ENCODE peak calls at places on chromosomes 3 and 15, in four cellular contexts. E, D, L and U are unnamed samples.
A peak's percentile ranks its signal among the peaks of the same experiment; 100 is the strongest.

GRCh38 chr3:52498134-52499054 is 3.3 kb downstream of the STAB1 start:
- DNase-seq in E (no peak), D (no peak), L (no peak), U (no peak)

GRCh38 chr3:18988619-18989229 is 159.6 kb upstream of the KCNH8 start:
- DNase-seq in E (no peak), D (peak; percentile 80), L (no peak), U (peak; percentile 42)

GRCh38 chr3:46628980-46629379 is 16.7 kb downstream of the FAM240A start:
- DNase-seq in E (no peak), D (no peak), L (no peak), U (no peak)

GRCh38 chr3:127035672-127036071 is 52.8 kb downstream of the PLXNA1 start:
- DNase-seq in E (peak; percentile 97), D (no peak), L (peak; percentile 95), U (no peak)

GRCh38 chr15:70149667-70150404 is 52.1 kb upstream of the TLE3 start:
- DNase-seq in E (no peak), D (no peak), L (no peak), U (no peak)

GRCh38 chr15:48940508-48940907 is 23.2 kb downstream of the SHC4 start:
- DNase-seq in E (no peak), D (no peak), L (no peak), U (no peak)

GRCh38 chr3:188832961-188833615 is 338.7 kb upstream of the TPRG1 start:
- DNase-seq in E (no peak), D (peak; percentile 48), L (no peak), U (no peak)

GRCh38 chr15:77901921-77902750 is 175.4 kb downstream of the TBC1D2B start:
- DNase-seq in E (no peak), D (peak; percentile 37), L (no peak), U (peak; percentile 68)

GRCh38 chr15:99909914-99910313 is 176.7 kb upstream of the LYSMD4 start:
- DNase-seq in E (no peak), D (peak; percentile 69), L (no peak), U (peak; percentile 83)

GRCh38 chr15:48494646-48495045 is 150.9 kb downstream of the FBN1 start:
- DNase-seq in E (no peak), D (no peak), L (no peak), U (no peak)

GRCh38 chr15:68962464-68962863 is 32.1 kb downstream of the SPESP1 start:
- DNase-seq in E (no peak), D (no peak), L (no peak), U (no peak)

GRCh38 chr3:98602078-98602678 is 8.8 kb upstream of the CPOX start:
- DNase-seq in E (peak; percentile 57), D (peak; percentile 74), L (peak; percentile 71), U (peak; percentile 33)

GRCh38 chr3:5613580-5613979 is 426.1 kb downstream of the EDEM1 start:
- DNase-seq in E (no peak), D (no peak), L (no peak), U (no peak)

GRCh38 chr15:39623550-39623931 is 42.7 kb downstream of the THBS1 start:
- DNase-seq in E (peak; percentile 54), D (no peak), L (no peak), U (no peak)

GRCh38 chr15:73872370-73872769 is 994 bp upstream of the TBC1D21 start:
- DNase-seq in E (no peak), D (no peak), L (no peak), U (no peak)

GRCh38 chr3:101676219-101676764 is 640 bp downstream of the ZBTB11 start:
- DNase-seq in E (peak; percentile 93), D (peak; percentile 98), L (peak; percentile 96), U (peak; percentile 98)

GRCh38 chr3:195715583-195716266 is 5.1 kb upstream of the MUC20 start:
- DNase-seq in E (peak; percentile 86), D (no peak), L (no peak), U (peak; percentile 29)

GRCh38 chr15:41513282-41514227 is at the start of gene LTK:
- DNase-seq in E (peak; percentile 34), D (peak; percentile 78), L (no peak), U (peak; percentile 89)

GRCh38 chr3:68817243-68817642 is 115.1 kb downstream of the TAFA4 start:
- DNase-seq in E (no peak), D (no peak), L (no peak), U (no peak)

GRCh38 chr15:49044761-49045571 is 1.3 kb downstream of the SECISBP2L start:
- DNase-seq in E (peak; percentile 4), D (no peak), L (no peak), U (no peak)

GRCh38 chr15:92510163-92510882 is 116.6 kb downstream of the ST8SIA2 start:
- DNase-seq in E (peak; percentile 63), D (peak; percentile 92), L (no peak), U (peak; percentile 43)

GRCh38 chr15:28892789-28893610 is 7.2 kb downstream of the APBA2 start:
- DNase-seq in E (no peak), D (no peak), L (no peak), U (no peak)

GRCh38 chr3:177359601-177360357 is 162.5 kb upstream of the TBL1XR1 start:
- DNase-seq in E (peak; percentile 99), D (peak; percentile 99), L (peak; percentile 98), U (peak; percentile 94)

GRCh38 chr3:73061416-73061815 is at the start of gene EBLN2:
- DNase-seq in E (no peak), D (no peak), L (no peak), U (no peak)

GRCh38 chr15:34782901-34783300 is 12.4 kb downstream of the ACTC1 start:
- DNase-seq in E (peak; percentile 19), D (no peak), L (no peak), U (no peak)

GRCh38 chr15:31260646-31261265 is 65.9 kb upstream of the KLF13 start:
- DNase-seq in E (no peak), D (no peak), L (peak; percentile 23), U (no peak)

GRCh38 chr3:127784865-127785710 is 37.2 kb downstream of the MGLL start:
- DNase-seq in E (peak; percentile 65), D (no peak), L (no peak), U (peak; percentile 57)

GRCh38 chr3:178562869-178563232 is 26.6 kb downstream of the KCNMB2 start:
- DNase-seq in E (no peak), D (no peak), L (no peak), U (no peak)

GRCh38 chr3:182182531-182182968 is 470.8 kb downstream of the SOX2 start:
- DNase-seq in E (no peak), D (no peak), L (no peak), U (no peak)

GRCh38 chr3:72951259-72951722 is 45.3 kb upstream of the PPP4R2 start:
- DNase-seq in E (no peak), D (no peak), L (no peak), U (no peak)

GRCh38 chr3:45223889-45224730 is 2.0 kb downstream of the TMEM158 start:
- DNase-seq in E (no peak), D (no peak), L (no peak), U (no peak)
- H3K4me3 ChIP-seq in E (no peak overlapping the region), D (peak overlapping the region; percentile 88), L (peak overlapping the region; percentile 32), U (peak overlapping the region; percentile 55)

GRCh38 chr3:133644768-133645167 is 17.0 kb downstream of the TOPBP1 start:
- DNase-seq in E (no peak), D (no peak), L (no peak), U (no peak)

GRCh38 chr3:133649486-133650068 is 12.2 kb downstream of the TOPBP1 start:
- DNase-seq in E (no peak), D (no peak), L (no peak), U (no peak)

GRCh38 chr3:133641254-133641653 is 20.5 kb downstream of the TOPBP1 start:
- DNase-seq in E (no peak), D (no peak), L (no peak), U (no peak)

GRCh38 chr3:133643611-133644010 is 18.1 kb downstream of the TOPBP1 start:
- DNase-seq in E (no peak), D (no peak), L (no peak), U (no peak)
- H3K36me3 ChIP-seq in E (peaks cover 4% of the 10 kb centered on the region), D (peaks cover 42% of the 10 kb centered on the region), L (peaks cover 28% of the 10 kb centered on the region), U (peaks cover 12% of the 10 kb centered on the region)

DNA sequence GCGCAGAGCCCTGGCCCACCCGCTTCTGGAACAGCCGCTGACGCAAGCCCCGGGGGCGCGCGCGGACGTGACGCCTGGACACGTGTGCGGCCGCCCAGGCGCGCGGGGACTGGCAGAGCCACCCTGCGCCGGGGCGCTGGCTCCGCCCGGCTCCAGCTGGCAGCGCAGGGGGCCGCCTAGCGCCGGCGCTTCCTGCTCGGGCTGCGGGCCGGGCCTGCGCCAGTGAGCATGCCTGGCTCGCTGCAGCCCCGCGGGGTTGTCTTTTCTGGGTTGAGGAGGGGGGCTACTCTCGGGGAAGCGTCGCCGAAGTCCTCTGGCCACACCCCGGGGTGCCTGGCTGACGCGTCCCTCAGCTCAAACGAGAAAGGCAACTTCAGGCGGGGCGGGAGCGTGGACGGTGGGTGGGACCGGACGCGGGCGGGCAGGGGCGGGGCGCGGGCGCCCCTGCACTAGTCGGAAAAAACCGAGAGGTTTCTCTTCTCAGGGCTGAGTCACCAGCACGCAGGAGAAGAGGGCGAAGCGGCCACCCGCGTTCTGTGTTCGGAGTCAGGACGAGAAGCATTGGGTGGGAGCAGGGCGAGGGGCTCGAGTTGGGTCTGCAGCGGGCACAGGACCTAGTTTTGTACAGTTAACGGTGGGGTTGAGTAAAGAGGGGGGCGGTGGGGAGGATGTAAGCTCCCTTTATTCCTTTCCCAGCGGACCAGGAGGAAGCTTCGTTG is at the start of gene SIAH2:
- DNase-seq in E (peak; percentile 94), D (peak; percentile 83), L (peak; percentile 97), U (peak; percentile 92)
- H3K27me3 ChIP-seq in E (no peaks in the 10 kb centered on the region), D (peaks cover 45% of the 10 kb centered on the region), L (no peaks in the 10 kb centered on the region), U (peaks cover 6% of the 10 kb centered on the region)

DNA sequence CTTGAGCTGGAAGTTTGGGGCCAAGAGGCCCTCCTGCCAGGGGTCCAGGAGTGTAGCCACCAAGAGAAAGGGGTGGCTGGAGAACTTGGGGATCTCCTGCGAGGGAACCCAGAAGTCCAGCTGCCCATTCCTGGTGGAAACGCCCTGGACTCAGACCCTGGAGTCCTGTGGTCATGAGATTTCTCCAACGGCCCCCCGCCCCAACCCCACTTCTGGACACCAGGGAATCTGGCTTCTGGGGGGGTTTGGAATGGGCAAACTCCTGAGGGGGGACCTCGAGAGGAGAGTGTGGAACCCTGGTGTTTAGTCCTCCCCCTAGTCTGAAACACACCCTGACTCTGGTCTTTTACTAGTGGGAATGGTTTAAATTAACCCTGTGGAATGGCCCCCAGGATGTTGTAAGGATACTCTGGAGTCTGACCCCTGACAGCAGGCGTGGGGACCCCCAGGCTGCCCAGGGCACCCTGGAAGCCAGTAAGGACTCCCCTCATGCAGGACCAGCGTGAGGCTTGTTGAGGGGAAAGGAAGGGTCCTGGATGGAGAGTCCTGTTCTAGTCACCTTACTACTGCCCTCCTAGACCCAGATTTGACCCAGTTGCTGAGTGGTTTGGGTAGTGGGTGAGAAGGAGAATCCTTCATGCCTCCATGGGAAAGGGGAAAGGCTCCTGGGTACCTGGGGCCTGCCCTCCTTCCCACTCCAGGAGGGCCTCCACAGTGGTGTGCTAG is 540 bp downstream of the KLHDC8B start:
- DNase-seq in E (no peak), D (no peak), L (no peak), U (no peak)
- H3K4me3 ChIP-seq in E (peak overlapping the region; percentile 62), D (peak overlapping the region; percentile 85), L (peak overlapping the region; percentile 59), U (peak overlapping the region; percentile 62)

DNA sequence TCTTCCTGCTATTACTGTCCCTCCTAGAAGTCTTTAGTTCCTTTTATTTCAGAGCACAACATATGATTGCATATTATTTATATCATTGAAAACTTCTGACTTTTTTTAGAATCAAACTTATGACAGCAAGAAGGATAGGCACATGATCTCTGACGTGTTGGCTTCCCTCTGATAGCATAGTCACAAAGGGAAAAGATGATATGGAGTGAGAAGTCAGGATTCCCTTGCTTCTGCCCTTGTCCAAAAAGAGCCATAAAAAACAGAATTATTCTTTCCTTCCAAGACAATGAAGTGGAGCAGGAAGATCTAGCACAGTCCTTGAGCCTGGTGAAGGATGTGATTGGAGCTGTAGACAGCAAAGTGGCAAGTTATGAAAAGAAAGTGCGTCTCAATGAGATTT is 71.9 kb downstream of the KLHL25 start:
- DNase-seq in E (no peak), D (no peak), L (no peak), U (no peak)
- H3K36me3 ChIP-seq in E (peaks cover 29% of the 10 kb centered on the region), D (peaks cover 11% of the 10 kb centered on the region), L (peaks cover 88% of the 10 kb centered on the region), U (peaks cover 13% of the 10 kb centered on the region)